ENCODE peak calls at places on chromosomes 12 and 14, in six cellular contexts. Q, L, P, B, D and K are unnamed samples.

GRCh38 chr12:123056709-123057108 is 76.2 kb downstream of the ARL6IP4 start:
- DNase-seq in Q (no peak), L (no peak), P (no peak), B (no peak), D (no peak), K (no peak)

GRCh38 chr14:101780390-101780789 is 18.9 kb downstream of the PPP2R5C start:
- DNase-seq in Q (peak; percentile 3), L (no peak), P (no peak), B (no peak), D (no peak), K (no peak)

GRCh38 chr14:104281768-104282301 is 143.4 kb downstream of the KIF26A start:
- DNase-seq in Q (no peak), L (no peak), P (peak; percentile 18), B (no peak), D (no peak), K (no peak)

GRCh38 chr14:106378191-106378590 is 851.8 kb downstream of the TMEM121 start:
- DNase-seq in Q (no peak), L (no peak), P (no peak), B (no peak), D (no peak), K (no peak)

GRCh38 chr14:94699831-94700230 is 70.1 kb downstream of the GSC start:
- DNase-seq in Q (no peak), L (no peak), P (no peak), B (no peak), D (no peak), K (no peak)

GRCh38 chr12:65524666-65525065 is 246.2 kb downstream of the MSRB3 start:
- DNase-seq in Q (peak; percentile 86), L (peak; percentile 89), P (no peak), B (no peak), D (no peak), K (no peak)

GRCh38 chr12:1760566-1761382 is 59.6 kb upstream of the LRTM2 start:
- DNase-seq in Q (peak; percentile 66), L (peak; percentile 65), P (no peak), B (peak; percentile 51), D (peak; percentile 58), K (no peak)

GRCh38 chr12:49357099-49357678 is 10.1 kb upstream of the SPATS2 start:
- DNase-seq in Q (peak; percentile 60), L (peak; percentile 75), P (no peak), B (no peak), D (peak; percentile 73), K (no peak)

GRCh38 chr12:62834406-62834805 is 100.5 kb downstream of the PPM1H start:
- DNase-seq in Q (no peak), L (no peak), P (no peak), B (peak; percentile 91), D (no peak), K (no peak)

GRCh38 chr12:14563051-14563450 is 4.6 kb downstream of the PLBD1 start:
- DNase-seq in Q (no peak), L (no peak), P (no peak), B (no peak), D (no peak), K (no peak)

GRCh38 chr12:33044447-33044846 is 147.9 kb upstream of the PKP2 start:
- DNase-seq in Q (no peak), L (no peak), P (no peak), B (no peak), D (no peak), K (peak; percentile 5)

GRCh38 chr14:104149617-104150141 is 11.3 kb downstream of the KIF26A start:
- DNase-seq in Q (peak; percentile 91), L (no peak), P (peak; percentile 89), B (peak; percentile 97), D (no peak), K (peak; percentile 72)

GRCh38 chr12:70798016-70798768 is 122.3 kb downstream of the PTPRR start:
- DNase-seq in Q (no peak), L (no peak), P (no peak), B (no peak), D (no peak), K (no peak)

GRCh38 chr12:105245291-105245690 is 9.3 kb upstream of the APPL2 start:
- DNase-seq in Q (no peak), L (no peak), P (no peak), B (no peak), D (no peak), K (no peak)

GRCh38 chr12:57489157-57489641 is 1.3 kb downstream of the MARS1 start:
- DNase-seq in Q (peak; percentile 35), L (peak; percentile 55), P (no peak), B (peak; percentile 39), D (no peak), K (no peak)
- H2BK5ac ChIP-seq in Q (no peak overlapping the region), L (no peak overlapping the region), P (no peak overlapping the region), B (no peak overlapping the region), D (no peak overlapping the region), K (no peak overlapping the region)

GRCh38 chr14:32230695-32231280 is 27.7 kb upstream of the RNU6-8 start:
- DNase-seq in Q (peak; percentile 63), L (peak; percentile 67), P (no peak), B (no peak), D (no peak), K (no peak)
- H3K4me1 ChIP-seq in Q (peaks cover 1% of the 10 kb centered on the region), L (peaks cover 8% of the 10 kb centered on the region), P (no peaks in the 10 kb centered on the region), B (peaks cover 4% of the 10 kb centered on the region), D (peaks cover 8% of the 10 kb centered on the region), K (no peaks in the 10 kb centered on the region)

GRCh38 chr12:4137441-4137840 is 136.1 kb upstream of the CCND2 start:
- DNase-seq in Q (no peak), L (no peak), P (no peak), B (no peak), D (no peak), K (no peak)
- H2BK5ac ChIP-seq in Q (no peak overlapping the region), L (no peak overlapping the region), P (no peak overlapping the region), B (no peak overlapping the region), D (no peak overlapping the region), K (no peak overlapping the region)

GRCh38 chr14:99186956-99187690 is 84.9 kb downstream of the BCL11B start:
- DNase-seq in Q (no peak), L (no peak), P (no peak), B (no peak), D (no peak), K (no peak)
- H3K4me1 ChIP-seq in Q (no peaks in the 10 kb centered on the region), L (no peaks in the 10 kb centered on the region), P (peaks cover 2% of the 10 kb centered on the region), B (peaks cover 4% of the 10 kb centered on the region), D (no peaks in the 10 kb centered on the region), K (no peaks in the 10 kb centered on the region)

GRCh38 chr14:100213587-100213955 is 25.4 kb upstream of the YY1 start:
- DNase-seq in Q (no peak), L (no peak), P (no peak), B (no peak), D (no peak), K (no peak)
- H2BK5ac ChIP-seq in Q (no peak overlapping the region), L (no peak overlapping the region), P (no peak overlapping the region), B (no peak overlapping the region), D (peak overlapping the region; percentile 35), K (no peak overlapping the region)

GRCh38 chr12:108670066-108670631 is 36.5 kb upstream of the SELPLG start:
- DNase-seq in Q (no peak), L (no peak), P (no peak), B (no peak), D (no peak), K (no peak)

GRCh38 chr12:108672054-108672453 is 38.4 kb upstream of the SELPLG start:
- DNase-seq in Q (no peak), L (no peak), P (no peak), B (no peak), D (peak; percentile 47), K (no peak)

GRCh38 chr12:108668532-108668931 is 34.8 kb upstream of the SELPLG start:
- DNase-seq in Q (no peak), L (no peak), P (no peak), B (no peak), D (peak; percentile 43), K (no peak)

GRCh38 chr12:108667349-108667748 is 33.7 kb upstream of the SELPLG start:
- DNase-seq in Q (peak; percentile 60), L (no peak), P (no peak), B (no peak), D (no peak), K (no peak)

DNA sequence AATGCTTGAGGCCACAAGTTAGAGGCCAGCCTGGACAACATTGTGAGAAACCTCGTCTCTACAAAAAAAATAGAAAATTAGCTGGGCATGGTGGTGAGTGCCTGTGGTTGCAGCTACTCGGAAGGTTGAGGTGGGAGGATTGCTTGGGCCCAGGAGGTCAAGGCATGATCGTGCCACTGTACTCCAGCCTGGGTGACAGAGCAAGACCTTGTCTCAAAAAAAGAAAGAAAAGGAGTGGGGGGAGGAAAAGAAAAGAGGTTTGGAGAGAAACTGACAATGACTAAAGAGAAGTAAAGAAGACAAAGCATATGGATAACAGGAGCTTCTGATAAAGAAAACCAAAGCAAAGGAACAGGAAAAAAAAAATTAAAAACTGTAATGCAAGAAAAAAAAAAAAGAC is 37.4 kb upstream of the SELPLG start:
- DNase-seq in Q (no peak), L (no peak), P (no peak), B (no peak), D (no peak), K (no peak)
- H3K4me1 ChIP-seq in Q (peaks cover 14% of the 10 kb centered on the region), L (peaks cover 16% of the 10 kb centered on the region), P (peaks cover 2% of the 10 kb centered on the region), B (no peaks in the 10 kb centered on the region), D (peaks cover 5% of the 10 kb centered on the region), K (peaks cover 7% of the 10 kb centered on the region)

GRCh38 chr12:130929363-130929762 is 24.3 kb upstream of the ADGRD1 start:
- DNase-seq in Q (no peak), L (no peak), P (no peak), B (no peak), D (no peak), K (no peak)

GRCh38 chr12:130936566-130936965 is 17.1 kb upstream of the ADGRD1 start:
- DNase-seq in Q (no peak), L (no peak), P (no peak), B (no peak), D (no peak), K (no peak)

GRCh38 chr12:130934753-130935152 is 19.0 kb upstream of the ADGRD1 start:
- DNase-seq in Q (no peak), L (no peak), P (no peak), B (no peak), D (no peak), K (no peak)

GRCh38 chr12:130932061-130932650 is 21.6 kb upstream of the ADGRD1 start:
- DNase-seq in Q (no peak), L (no peak), P (peak; percentile 10), B (no peak), D (no peak), K (no peak)

GRCh38 chr12:130933269-130933995 is 20.3 kb upstream of the ADGRD1 start:
- DNase-seq in Q (no peak), L (no peak), P (no peak), B (no peak), D (peak; percentile 12), K (no peak)
- H2BK5ac ChIP-seq in Q (no peak overlapping the region), L (no peak overlapping the region), P (no peak overlapping the region), B (no peak overlapping the region), D (no peak overlapping the region), K (peak overlapping the region; percentile 91)